ENCODE peak calls at places on chromosomes 12 and 14, in five cellular contexts. One of them, this sample, is unnamed.

GRCh38 chr12:122078141-122079037 is at the start of gene MLXIP:
- DNase-seq in SK-N-SH: peak
- DNase-seq in K562: peak
- DNase-seq in GM12878: no peak
- DNase-seq in HepG2: peak
- DNase-seq in this sample: peak

GRCh38 chr14:33848706-33849454 is 102.0 kb downstream of the EGLN3 start:
- DNase-seq in SK-N-SH: peak
- DNase-seq in K562: peak
- DNase-seq in GM12878: no peak
- DNase-seq in HepG2: peak
- DNase-seq in this sample: peak

GRCh38 chr12:40034712-40035111 is 71.2 kb downstream of the SLC2A13 start:
- DNase-seq in SK-N-SH: no peak
- DNase-seq in K562: no peak
- DNase-seq in GM12878: no peak
- DNase-seq in HepG2: no peak
- DNase-seq in this sample: peak

GRCh38 chr12:120399531-120399930 is 30.6 kb upstream of the MSI1 start:
- DNase-seq in SK-N-SH: no peak
- DNase-seq in K562: no peak
- DNase-seq in GM12878: peak
- DNase-seq in HepG2: no peak
- DNase-seq in this sample: peak

GRCh38 chr14:105383083-105383730 is 15.1 kb upstream of the TEX22 start:
- DNase-seq in SK-N-SH: no peak
- DNase-seq in K562: no peak
- DNase-seq in GM12878: no peak
- DNase-seq in HepG2: no peak
- DNase-seq in this sample: no peak

GRCh38 chr14:99684356-99684952 is 356 bp downstream of the CYP46A1 start:
- DNase-seq in SK-N-SH: no peak
- DNase-seq in K562: no peak
- DNase-seq in GM12878: no peak
- DNase-seq in HepG2: no peak
- DNase-seq in this sample: peak

GRCh38 chr12:96120359-96121100 is 73.6 kb upstream of the ELK3 start:
- DNase-seq in SK-N-SH: peak
- DNase-seq in K562: peak
- DNase-seq in GM12878: peak
- DNase-seq in HepG2: no peak
- DNase-seq in this sample: no peak

GRCh38 chr14:26204954-26205479 is 392.8 kb downstream of the NOVA1 start:
- DNase-seq in SK-N-SH: peak
- DNase-seq in K562: no peak
- DNase-seq in GM12878: no peak
- DNase-seq in HepG2: no peak
- DNase-seq in this sample: no peak

GRCh38 chr12:113231275-113232231 is 10.3 kb downstream of the TPCN1 start:
- DNase-seq in SK-N-SH: no peak
- DNase-seq in K562: peak
- DNase-seq in GM12878: no peak
- DNase-seq in HepG2: peak
- DNase-seq in this sample: peak

GRCh38 chr12:6553051-6553868 is 2.6 kb downstream of the IFFO1 start:
- DNase-seq in SK-N-SH: no peak
- DNase-seq in K562: no peak
- DNase-seq in GM12878: no peak
- DNase-seq in HepG2: no peak
- DNase-seq in this sample: peak

GRCh38 chr14:68633131-68633991 is 159.5 kb downstream of the ZFP36L1 start:
- DNase-seq in SK-N-SH: no peak
- DNase-seq in K562: no peak
- DNase-seq in GM12878: no peak
- DNase-seq in HepG2: no peak
- DNase-seq in this sample: no peak

GRCh38 chr14:86527312-86527711 is 997.4 kb downstream of the FLRT2 start:
- DNase-seq in SK-N-SH: no peak
- DNase-seq in K562: no peak
- DNase-seq in GM12878: no peak
- DNase-seq in HepG2: no peak
- DNase-seq in this sample: peak

GRCh38 chr12:29066061-29066588 is 83.0 kb upstream of the FAR2 start:
- DNase-seq in SK-N-SH: no peak
- DNase-seq in K562: no peak
- DNase-seq in GM12878: no peak
- DNase-seq in HepG2: no peak
- DNase-seq in this sample: peak

DNA sequence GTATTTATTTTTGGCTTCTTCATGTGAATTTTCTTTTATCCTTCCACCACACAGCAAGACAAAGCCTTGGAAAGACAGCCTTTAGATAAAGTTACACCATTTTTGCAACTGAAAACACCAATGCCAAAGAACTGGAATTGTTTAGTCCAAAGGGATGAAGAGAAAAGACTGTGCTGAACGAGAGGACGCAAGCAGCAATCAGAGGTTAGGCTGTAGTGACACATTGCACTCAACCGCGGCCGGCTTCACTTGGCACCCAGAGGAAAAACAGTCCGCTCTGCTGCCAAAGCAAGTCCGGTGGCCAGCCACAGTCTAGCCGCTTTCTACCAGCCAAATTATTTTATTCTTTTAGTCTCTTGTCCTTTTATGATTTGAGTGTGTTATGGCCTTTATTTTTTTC is 49.1 kb upstream of the KCNJ8 start:
- DNase-seq in SK-N-SH: no peak
- DNase-seq in K562: no peak
- DNase-seq in GM12878: no peak
- DNase-seq in HepG2: no peak
- DNase-seq in this sample: no peak
- TF ChIP-seq MXI1 in SK-N-SH: no peak
- TF ChIP-seq MXI1 in K562: no peak
- TF ChIP-seq MXI1 in GM12878: no peak
- TF ChIP-seq MXI1 in HepG2: no peak
- TF ChIP-seq MXI1 in this sample: no peak

GRCh38 chr12:100120355-100120754 is 22.3 kb downstream of the BLTP3B start:
- DNase-seq in SK-N-SH: no peak
- DNase-seq in K562: no peak
- DNase-seq in GM12878: no peak
- DNase-seq in HepG2: no peak
- DNase-seq in this sample: no peak
- TF ChIP-seq MXI1 in SK-N-SH: no peak
- TF ChIP-seq MXI1 in K562: no peak
- TF ChIP-seq MXI1 in GM12878: no peak
- TF ChIP-seq MXI1 in HepG2: no peak
- TF ChIP-seq MXI1 in this sample: no peak

DNA sequence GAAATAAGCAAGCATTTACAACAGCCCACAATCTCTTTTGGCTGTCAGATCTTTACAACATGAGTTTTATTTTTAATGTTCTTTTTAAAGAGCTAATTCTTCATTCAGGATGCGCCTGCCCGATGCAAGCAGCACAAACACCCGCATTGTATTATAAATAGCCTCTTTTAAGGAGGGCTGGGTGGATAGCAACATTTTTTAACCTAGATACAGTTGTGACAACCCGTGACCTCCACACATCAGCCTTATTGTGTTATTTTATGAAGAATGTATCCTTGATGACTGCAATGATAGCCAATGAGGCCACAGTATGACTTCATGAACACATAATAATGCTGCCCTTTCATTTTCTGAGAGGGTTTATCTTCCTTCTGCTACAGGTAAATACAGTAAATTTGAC is 173.7 kb downstream of the FOXN3 start:
- DNase-seq in SK-N-SH: no peak
- DNase-seq in K562: no peak
- DNase-seq in GM12878: no peak
- DNase-seq in HepG2: no peak
- DNase-seq in this sample: no peak
- TF ChIP-seq MXI1 in SK-N-SH: no peak
- TF ChIP-seq MXI1 in K562: no peak
- TF ChIP-seq MXI1 in GM12878: no peak
- TF ChIP-seq MXI1 in HepG2: no peak
- TF ChIP-seq MXI1 in this sample: no peak

GRCh38 chr14:23299986-23300686 is 2.5 kb downstream of the PPP1R3E start:
- DNase-seq in SK-N-SH: no peak
- DNase-seq in K562: no peak
- DNase-seq in GM12878: no peak
- DNase-seq in HepG2: no peak
- DNase-seq in this sample: no peak

GRCh38 chr14:23301969-23302289 is 730 bp downstream of the PPP1R3E start:
- DNase-seq in SK-N-SH: no peak
- DNase-seq in K562: no peak
- DNase-seq in GM12878: no peak
- DNase-seq in HepG2: no peak
- DNase-seq in this sample: no peak

GRCh38 chr14:23302290-23303225 is at the start of gene PPP1R3E:
- DNase-seq in SK-N-SH: peak
- DNase-seq in K562: peak
- DNase-seq in GM12878: no peak
- DNase-seq in HepG2: peak
- DNase-seq in this sample: peak

GRCh38 chr14:23300687-23301223 is 1.9 kb downstream of the PPP1R3E start:
- DNase-seq in SK-N-SH: no peak
- DNase-seq in K562: no peak
- DNase-seq in GM12878: no peak
- DNase-seq in HepG2: peak
- DNase-seq in this sample: peak

GRCh38 chr14:23301288-23301968 is 1.2 kb downstream of the PPP1R3E start:
- DNase-seq in SK-N-SH: peak
- DNase-seq in K562: peak
- DNase-seq in GM12878: peak
- DNase-seq in HepG2: peak
- DNase-seq in this sample: peak
- TF ChIP-seq MXI1 in SK-N-SH: peak
- TF ChIP-seq MXI1 in K562: peak
- TF ChIP-seq MXI1 in GM12878: peak
- TF ChIP-seq MXI1 in HepG2: peak
- TF ChIP-seq MXI1 in this sample: peak

GRCh38 chr12:114770323-114770722 is 86.3 kb upstream of the TBX3 start:
- DNase-seq in SK-N-SH: no peak
- DNase-seq in K562: no peak
- DNase-seq in GM12878: no peak
- DNase-seq in HepG2: peak
- DNase-seq in this sample: no peak
- TF ChIP-seq MXI1 in SK-N-SH: no peak
- TF ChIP-seq MXI1 in K562: no peak
- TF ChIP-seq MXI1 in GM12878: no peak
- TF ChIP-seq MXI1 in HepG2: no peak
- TF ChIP-seq MXI1 in this sample: no peak

DNA sequence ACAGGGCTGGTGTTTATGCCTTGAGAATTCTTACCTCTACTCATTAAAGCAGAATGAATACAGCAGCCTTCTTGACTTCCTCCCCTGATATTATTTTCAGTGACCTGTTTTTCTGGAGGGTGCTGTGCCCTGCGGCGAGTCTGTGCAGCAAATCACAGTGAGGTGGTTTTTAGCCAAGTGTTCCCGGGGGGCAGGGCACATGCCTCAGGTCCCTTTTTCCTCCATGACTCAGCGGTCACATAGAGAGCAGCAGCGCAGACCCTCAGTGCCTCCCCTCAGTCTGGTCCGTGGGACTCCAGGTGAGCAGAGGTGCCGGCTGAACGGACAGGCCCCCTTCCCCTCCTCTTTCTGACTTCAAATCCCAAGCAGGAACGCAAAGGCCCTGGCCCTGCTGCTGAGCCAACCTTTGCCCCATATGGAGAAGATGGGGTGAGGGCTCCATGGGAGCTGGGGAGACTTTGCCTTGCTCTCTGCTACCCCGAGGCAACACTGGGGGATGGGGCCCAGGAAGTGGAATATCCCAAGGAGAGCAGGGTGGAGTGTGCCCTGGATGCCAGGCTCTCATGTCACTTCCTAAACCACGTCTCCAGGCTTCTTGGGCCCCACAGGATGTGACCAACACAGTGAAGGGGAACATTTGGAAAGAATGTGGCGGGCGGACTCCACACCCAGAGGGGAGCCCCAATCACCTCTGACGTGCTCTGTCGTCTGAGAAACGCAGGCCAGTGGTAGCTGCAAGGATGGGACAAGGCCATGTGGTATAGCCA is 90.0 kb downstream of the DHRS2 start:
- DNase-seq in SK-N-SH: no peak
- DNase-seq in K562: no peak
- DNase-seq in GM12878: no peak
- DNase-seq in HepG2: no peak
- DNase-seq in this sample: no peak
- TF ChIP-seq MXI1 in SK-N-SH: no peak
- TF ChIP-seq MXI1 in K562: no peak
- TF ChIP-seq MXI1 in GM12878: no peak
- TF ChIP-seq MXI1 in HepG2: no peak
- TF ChIP-seq MXI1 in this sample: no peak

GRCh38 chr14:64720190-64720589 is 16.0 kb downstream of the PLEKHG3 start:
- DNase-seq in SK-N-SH: no peak
- DNase-seq in K562: no peak
- DNase-seq in GM12878: no peak
- DNase-seq in HepG2: peak
- DNase-seq in this sample: peak

GRCh38 chr14:64722842-64723447 is 18.7 kb downstream of the PLEKHG3 start:
- DNase-seq in SK-N-SH: no peak
- DNase-seq in K562: no peak
- DNase-seq in GM12878: no peak
- DNase-seq in HepG2: no peak
- DNase-seq in this sample: no peak

GRCh38 chr14:64721391-64721791 is 17.2 kb downstream of the PLEKHG3 start:
- DNase-seq in SK-N-SH: no peak
- DNase-seq in K562: no peak
- DNase-seq in GM12878: no peak
- DNase-seq in HepG2: no peak
- DNase-seq in this sample: peak

GRCh38 chr14:64723691-64724577 is 19.7 kb downstream of the PLEKHG3 start:
- DNase-seq in SK-N-SH: no peak
- DNase-seq in K562: no peak
- DNase-seq in GM12878: no peak
- DNase-seq in HepG2: no peak
- DNase-seq in this sample: no peak

DNA sequence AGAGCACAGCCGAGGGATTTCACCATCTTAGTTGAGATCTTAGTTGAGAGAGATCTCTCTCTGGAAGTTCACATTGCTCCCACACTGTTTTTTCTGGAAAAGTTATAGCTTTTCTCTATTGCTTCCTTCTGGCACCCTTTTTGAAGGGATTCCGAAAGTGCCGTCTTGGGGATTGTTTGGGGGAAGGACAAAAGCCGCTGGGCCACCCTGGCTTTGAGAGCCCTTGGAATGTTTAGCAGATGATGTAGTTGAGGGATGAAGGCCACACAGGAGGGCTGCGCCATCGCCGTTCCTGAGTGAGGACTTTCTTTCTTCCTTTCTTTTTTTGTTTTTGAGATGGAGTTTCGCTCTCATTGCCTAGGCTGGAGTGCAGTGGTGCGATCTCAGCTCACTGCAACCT is 17.7 kb downstream of the PLEKHG3 start:
- DNase-seq in SK-N-SH: no peak
- DNase-seq in K562: no peak
- DNase-seq in GM12878: no peak
- DNase-seq in HepG2: no peak
- DNase-seq in this sample: no peak
- TF ChIP-seq MXI1 in SK-N-SH: no peak
- TF ChIP-seq MXI1 in K562: no peak
- TF ChIP-seq MXI1 in GM12878: no peak
- TF ChIP-seq MXI1 in HepG2: no peak
- TF ChIP-seq MXI1 in this sample: no peak

This sample was measured in IMR-90.